ENCODE peak calls at places on chromosome 21, in six cellular contexts. One of them, this sample, is unnamed.
A peak's percentile ranks its signal among the peaks of the same experiment; 100 is the strongest.

GRCh38 chr21:43734830-43735229 is 15.9 kb downstream of the PDXK start:
- DNase-seq in fibroblast of the conjunctiva: peak; percentile 30
- DNase-seq in epithelial cell of prostate: no peak
- DNase-seq in amniotic stem cell: no peak
- DNase-seq in AG04450: no peak
- DNase-seq in ELR: no peak
- DNase-seq in this sample: no peak

GRCh38 chr21:33355996-33356395 is 31.2 kb downstream of the IFNAR1 start:
- DNase-seq in fibroblast of the conjunctiva: no peak
- DNase-seq in epithelial cell of prostate: no peak
- DNase-seq in amniotic stem cell: no peak
- DNase-seq in AG04450: no peak
- DNase-seq in ELR: no peak
- DNase-seq in this sample: no peak

GRCh38 chr21:44789880-44790279 is 11.7 kb downstream of the UBE2G2 start:
- DNase-seq in fibroblast of the conjunctiva: no peak
- DNase-seq in epithelial cell of prostate: no peak
- DNase-seq in amniotic stem cell: no peak
- DNase-seq in AG04450: no peak
- DNase-seq in ELR: peak; percentile 48
- DNase-seq in this sample: no peak

GRCh38 chr21:44395260-44395659 is 41.8 kb downstream of the TRPM2 start:
- DNase-seq in fibroblast of the conjunctiva: no peak
- DNase-seq in epithelial cell of prostate: no peak
- DNase-seq in amniotic stem cell: no peak
- DNase-seq in AG04450: no peak
- DNase-seq in ELR: no peak
- DNase-seq in this sample: no peak

GRCh38 chr21:45330075-45330781 is 42.5 kb upstream of the POFUT2 start:
- DNase-seq in fibroblast of the conjunctiva: peak; percentile 60
- DNase-seq in epithelial cell of prostate: no peak
- DNase-seq in amniotic stem cell: peak; percentile 26
- DNase-seq in AG04450: peak; percentile 78
- DNase-seq in ELR: peak; percentile 85
- DNase-seq in this sample: no peak

GRCh38 chr21:35169574-35169973 is 120.5 kb upstream of the RUNX1 start:
- DNase-seq in fibroblast of the conjunctiva: no peak
- DNase-seq in epithelial cell of prostate: no peak
- DNase-seq in amniotic stem cell: no peak
- DNase-seq in AG04450: no peak
- DNase-seq in ELR: no peak
- DNase-seq in this sample: no peak

GRCh38 chr21:28675265-28676041 is 317.2 kb downstream of the LTN1 start:
- DNase-seq in fibroblast of the conjunctiva: peak; percentile 30
- DNase-seq in epithelial cell of prostate: no peak
- DNase-seq in amniotic stem cell: no peak
- DNase-seq in AG04450: no peak
- DNase-seq in ELR: peak; percentile 17
- DNase-seq in this sample: no peak

GRCh38 chr21:41411449-41412089 is 14.5 kb upstream of the MX1 start:
- DNase-seq in fibroblast of the conjunctiva: no peak
- DNase-seq in epithelial cell of prostate: peak; percentile 43
- DNase-seq in amniotic stem cell: no peak
- DNase-seq in AG04450: no peak
- DNase-seq in ELR: no peak
- DNase-seq in this sample: no peak

GRCh38 chr21:38538353-38538752 is 40.1 kb upstream of the ERG start:
- DNase-seq in fibroblast of the conjunctiva: no peak
- DNase-seq in epithelial cell of prostate: no peak
- DNase-seq in amniotic stem cell: no peak
- DNase-seq in AG04450: no peak
- DNase-seq in ELR: no peak
- DNase-seq in this sample: no peak

GRCh38 chr21:35256468-35256988 is 207.4 kb upstream of the RUNX1 start:
- DNase-seq in fibroblast of the conjunctiva: peak; percentile 96
- DNase-seq in epithelial cell of prostate: peak; percentile 94
- DNase-seq in amniotic stem cell: peak; percentile 88
- DNase-seq in AG04450: peak; percentile 98
- DNase-seq in ELR: peak; percentile 95
- DNase-seq in this sample: peak; percentile 91

GRCh38 chr21:43760391-43760958 is 15.6 kb downstream of the CSTB start:
- DNase-seq in fibroblast of the conjunctiva: no peak
- DNase-seq in epithelial cell of prostate: no peak
- DNase-seq in amniotic stem cell: no peak
- DNase-seq in AG04450: no peak
- DNase-seq in ELR: no peak
- DNase-seq in this sample: no peak

GRCh38 chr21:41733951-41734689 is 32.7 kb downstream of the RIPK4 start:
- DNase-seq in fibroblast of the conjunctiva: no peak
- DNase-seq in epithelial cell of prostate: no peak
- DNase-seq in amniotic stem cell: no peak
- DNase-seq in AG04450: no peak
- DNase-seq in ELR: no peak
- DNase-seq in this sample: no peak

GRCh38 chr21:28454978-28455600 is 537.6 kb downstream of the LTN1 start:
- DNase-seq in fibroblast of the conjunctiva: peak; percentile 75
- DNase-seq in epithelial cell of prostate: no peak
- DNase-seq in amniotic stem cell: no peak
- DNase-seq in AG04450: no peak
- DNase-seq in ELR: peak; percentile 50
- DNase-seq in this sample: no peak

GRCh38 chr21:43341349-43342163 is 85.4 kb downstream of the SIK1 start:
- DNase-seq in fibroblast of the conjunctiva: no peak
- DNase-seq in epithelial cell of prostate: no peak
- DNase-seq in amniotic stem cell: no peak
- DNase-seq in AG04450: no peak
- DNase-seq in ELR: peak; percentile 55
- DNase-seq in this sample: peak; percentile 79

GRCh38 chr21:34996304-34997081 is 52.6 kb downstream of the RUNX1 start:
- DNase-seq in fibroblast of the conjunctiva: peak; percentile 67
- DNase-seq in epithelial cell of prostate: no peak
- DNase-seq in amniotic stem cell: no peak
- DNase-seq in AG04450: no peak
- DNase-seq in ELR: peak; percentile 39
- DNase-seq in this sample: no peak

GRCh38 chr21:29256125-29256895 is 42.4 kb upstream of the BACH1 start:
- DNase-seq in fibroblast of the conjunctiva: no peak
- DNase-seq in epithelial cell of prostate: no peak
- DNase-seq in amniotic stem cell: no peak
- DNase-seq in AG04450: no peak
- DNase-seq in ELR: no peak
- DNase-seq in this sample: no peak

GRCh38 chr21:26169061-26169610 is 1.4 kb downstream of the APP start:
- DNase-seq in fibroblast of the conjunctiva: peak; percentile 55
- DNase-seq in epithelial cell of prostate: no peak
- DNase-seq in amniotic stem cell: peak; percentile 57
- DNase-seq in AG04450: no peak
- DNase-seq in ELR: peak; percentile 72
- DNase-seq in this sample: no peak

GRCh38 chr21:40615503-40616376 is 231.2 kb downstream of the DSCAM start:
- DNase-seq in fibroblast of the conjunctiva: no peak
- DNase-seq in epithelial cell of prostate: peak; percentile 10
- DNase-seq in amniotic stem cell: peak; percentile 16
- DNase-seq in AG04450: no peak
- DNase-seq in ELR: no peak
- DNase-seq in this sample: no peak

GRCh38 chr21:19402870-19403269 is 999.3 kb upstream of the TMPRSS15 start:
- DNase-seq in fibroblast of the conjunctiva: no peak
- DNase-seq in epithelial cell of prostate: no peak
- DNase-seq in amniotic stem cell: no peak
- DNase-seq in AG04450: no peak
- DNase-seq in ELR: no peak
- DNase-seq in this sample: no peak

GRCh38 chr21:42341776-42342542 is 8.8 kb downstream of the TFF2 start:
- DNase-seq in fibroblast of the conjunctiva: no peak
- DNase-seq in epithelial cell of prostate: no peak
- DNase-seq in amniotic stem cell: no peak
- DNase-seq in AG04450: no peak
- DNase-seq in ELR: no peak
- DNase-seq in this sample: no peak

GRCh38 chr21:44695176-44695575 is 1.8 kb upstream of the KRTAP10-12 start:
- DNase-seq in fibroblast of the conjunctiva: no peak
- DNase-seq in epithelial cell of prostate: no peak
- DNase-seq in amniotic stem cell: no peak
- DNase-seq in AG04450: no peak
- DNase-seq in ELR: no peak
- DNase-seq in this sample: no peak